ENCODE peak calls at places on chromosomes 7 and 10, in ten cellular contexts. One of them, this sample, is unnamed.

GRCh38 chr10:36538945-36539586 is 586.3 kb upstream of the ANKRD30A start:
- DNase-seq in activated T-cell treated with anti-CD3 and anti-CD28 coated beads for 1 hour: no peak
- DNase-seq in DMS153: peak; percentile 53
- DNase-seq in hypothalamus: no peak
- DNase-seq in D341Med: no peak
- DNase-seq in prostate gland: no peak
- DNase-seq in smooth muscle cell of the brain vasculature: peak; percentile 13
- DNase-seq in HCT116: no peak
- DNase-seq in Daoy: peak; percentile 77
- DNase-seq in heart right ventricle: peak; percentile 10
- DNase-seq in this sample: no peak

GRCh38 chr10:130109796-130110235 is 814 bp downstream of the C10orf143 start:
- DNase-seq in prostate gland: peak; percentile 75
- DNase-seq in hypothalamus: no peak
- DNase-seq in smooth muscle cell of the brain vasculature: peak; percentile 84
- DNase-seq in activated T-cell treated with anti-CD3 and anti-CD28 coated beads for 1 hour: peak; percentile 61
- DNase-seq in D341Med: peak; percentile 48
- DNase-seq in DMS153: peak; percentile 70
- DNase-seq in Daoy: peak; percentile 78
- DNase-seq in heart right ventricle: peak; percentile 85
- DNase-seq in HCT116: peak; percentile 49
- DNase-seq in this sample: peak; percentile 84

GRCh38 chr10:3754727-3755439 is 30.1 kb downstream of the KLF6 start:
- DNase-seq in hypothalamus: no peak
- DNase-seq in DMS153: no peak
- DNase-seq in Daoy: peak; percentile 88
- DNase-seq in heart right ventricle: no peak
- DNase-seq in D341Med: no peak
- DNase-seq in HCT116: peak; percentile 91
- DNase-seq in smooth muscle cell of the brain vasculature: no peak
- DNase-seq in prostate gland: no peak
- DNase-seq in activated T-cell treated with anti-CD3 and anti-CD28 coated beads for 1 hour: no peak
- DNase-seq in this sample: no peak

GRCh38 chr7:99709260-99709659 is 25.7 kb downstream of the CYP3A7 start:
- DNase-seq in prostate gland: no peak
- DNase-seq in activated T-cell treated with anti-CD3 and anti-CD28 coated beads for 1 hour: no peak
- DNase-seq in heart right ventricle: no peak
- DNase-seq in smooth muscle cell of the brain vasculature: no peak
- DNase-seq in hypothalamus: no peak
- DNase-seq in D341Med: no peak
- DNase-seq in Daoy: no peak
- DNase-seq in DMS153: no peak
- DNase-seq in HCT116: no peak
- DNase-seq in this sample: no peak

GRCh38 chr10:59905735-59906416 is 480 bp downstream of the CCDC6 start:
- DNase-seq in D341Med: no peak
- DNase-seq in DMS153: no peak
- DNase-seq in smooth muscle cell of the brain vasculature: no peak
- DNase-seq in HCT116: no peak
- DNase-seq in hypothalamus: no peak
- DNase-seq in prostate gland: no peak
- DNase-seq in heart right ventricle: no peak
- DNase-seq in Daoy: peak; percentile 5
- DNase-seq in activated T-cell treated with anti-CD3 and anti-CD28 coated beads for 1 hour: peak; percentile 6
- DNase-seq in this sample: peak; percentile 68

GRCh38 chr10:75857269-75857846 is 425.9 kb downstream of the LRMDA start:
- DNase-seq in activated T-cell treated with anti-CD3 and anti-CD28 coated beads for 1 hour: no peak
- DNase-seq in prostate gland: no peak
- DNase-seq in HCT116: no peak
- DNase-seq in DMS153: no peak
- DNase-seq in Daoy: no peak
- DNase-seq in D341Med: no peak
- DNase-seq in heart right ventricle: no peak
- DNase-seq in hypothalamus: no peak
- DNase-seq in smooth muscle cell of the brain vasculature: no peak
- DNase-seq in this sample: no peak

GRCh38 chr7:36153571-36154097 is 580 bp downstream of the EEPD1 start:
- DNase-seq in prostate gland: peak; percentile 19
- DNase-seq in heart right ventricle: no peak
- DNase-seq in hypothalamus: no peak
- DNase-seq in HCT116: no peak
- DNase-seq in Daoy: no peak
- DNase-seq in activated T-cell treated with anti-CD3 and anti-CD28 coated beads for 1 hour: peak; percentile 16
- DNase-seq in D341Med: no peak
- DNase-seq in DMS153: no peak
- DNase-seq in smooth muscle cell of the brain vasculature: no peak
- DNase-seq in this sample: peak; percentile 24

GRCh38 chr7:54705436-54705835 is 53.6 kb downstream of the SEC61G start:
- DNase-seq in activated T-cell treated with anti-CD3 and anti-CD28 coated beads for 1 hour: no peak
- DNase-seq in D341Med: no peak
- DNase-seq in HCT116: peak; percentile 41
- DNase-seq in smooth muscle cell of the brain vasculature: no peak
- DNase-seq in hypothalamus: no peak
- DNase-seq in prostate gland: no peak
- DNase-seq in Daoy: peak; percentile 94
- DNase-seq in heart right ventricle: no peak
- DNase-seq in DMS153: peak; percentile 45
- DNase-seq in this sample: no peak

GRCh38 chr10:123952099-123952498 is 60.5 kb upstream of the CPXM2 start:
- DNase-seq in D341Med: no peak
- DNase-seq in activated T-cell treated with anti-CD3 and anti-CD28 coated beads for 1 hour: no peak
- DNase-seq in DMS153: no peak
- DNase-seq in prostate gland: no peak
- DNase-seq in hypothalamus: no peak
- DNase-seq in smooth muscle cell of the brain vasculature: no peak
- DNase-seq in HCT116: no peak
- DNase-seq in Daoy: no peak
- DNase-seq in heart right ventricle: no peak
- DNase-seq in this sample: no peak

GRCh38 chr7:131231381-131232220 is 96.1 kb upstream of the MKLN1 start:
- DNase-seq in smooth muscle cell of the brain vasculature: no peak
- DNase-seq in prostate gland: no peak
- DNase-seq in Daoy: peak; percentile 47
- DNase-seq in D341Med: no peak
- DNase-seq in hypothalamus: no peak
- DNase-seq in DMS153: no peak
- DNase-seq in activated T-cell treated with anti-CD3 and anti-CD28 coated beads for 1 hour: peak; percentile 14
- DNase-seq in HCT116: no peak
- DNase-seq in heart right ventricle: peak; percentile 58
- DNase-seq in this sample: peak; percentile 29

GRCh38 chr10:71229726-71230655 is 17.6 kb downstream of the UNC5B start:
- DNase-seq in DMS153: no peak
- DNase-seq in hypothalamus: no peak
- DNase-seq in D341Med: no peak
- DNase-seq in smooth muscle cell of the brain vasculature: no peak
- DNase-seq in activated T-cell treated with anti-CD3 and anti-CD28 coated beads for 1 hour: no peak
- DNase-seq in heart right ventricle: no peak
- DNase-seq in Daoy: no peak
- DNase-seq in HCT116: no peak
- DNase-seq in prostate gland: no peak
- DNase-seq in this sample: no peak

GRCh38 chr10:103781329-103782061 is 73.9 kb downstream of the SH3PXD2A start:
- DNase-seq in heart right ventricle: no peak
- DNase-seq in HCT116: peak; percentile 26
- DNase-seq in smooth muscle cell of the brain vasculature: no peak
- DNase-seq in prostate gland: no peak
- DNase-seq in hypothalamus: no peak
- DNase-seq in DMS153: no peak
- DNase-seq in activated T-cell treated with anti-CD3 and anti-CD28 coated beads for 1 hour: no peak
- DNase-seq in D341Med: no peak
- DNase-seq in Daoy: peak; percentile 77
- DNase-seq in this sample: no peak

GRCh38 chr7:139813141-139813540 is 15.9 kb upstream of the TBXAS1 start:
- DNase-seq in Daoy: no peak
- DNase-seq in prostate gland: no peak
- DNase-seq in hypothalamus: no peak
- DNase-seq in smooth muscle cell of the brain vasculature: no peak
- DNase-seq in heart right ventricle: no peak
- DNase-seq in DMS153: no peak
- DNase-seq in activated T-cell treated with anti-CD3 and anti-CD28 coated beads for 1 hour: no peak
- DNase-seq in D341Med: no peak
- DNase-seq in HCT116: no peak
- DNase-seq in this sample: no peak

GRCh38 chr10:93206652-93207051 is 133.0 kb downstream of the CYP26A1 start:
- DNase-seq in prostate gland: no peak
- DNase-seq in DMS153: no peak
- DNase-seq in activated T-cell treated with anti-CD3 and anti-CD28 coated beads for 1 hour: no peak
- DNase-seq in D341Med: no peak
- DNase-seq in HCT116: no peak
- DNase-seq in heart right ventricle: no peak
- DNase-seq in smooth muscle cell of the brain vasculature: no peak
- DNase-seq in hypothalamus: no peak
- DNase-seq in Daoy: no peak
- DNase-seq in this sample: no peak

GRCh38 chr7:22563115-22563514 is 63.1 kb upstream of the STEAP1B start:
- DNase-seq in D341Med: no peak
- DNase-seq in activated T-cell treated with anti-CD3 and anti-CD28 coated beads for 1 hour: no peak
- DNase-seq in prostate gland: no peak
- DNase-seq in smooth muscle cell of the brain vasculature: no peak
- DNase-seq in hypothalamus: no peak
- DNase-seq in HCT116: no peak
- DNase-seq in Daoy: peak; percentile 90
- DNase-seq in heart right ventricle: peak; percentile 44
- DNase-seq in DMS153: peak; percentile 60
- DNase-seq in this sample: no peak

GRCh38 chr10:74153676-74154075 is 2.7 kb downstream of the ADK start:
- DNase-seq in heart right ventricle: no peak
- DNase-seq in hypothalamus: no peak
- DNase-seq in HCT116: no peak
- DNase-seq in activated T-cell treated with anti-CD3 and anti-CD28 coated beads for 1 hour: no peak
- DNase-seq in prostate gland: no peak
- DNase-seq in Daoy: no peak
- DNase-seq in DMS153: no peak
- DNase-seq in D341Med: no peak
- DNase-seq in smooth muscle cell of the brain vasculature: no peak
- DNase-seq in this sample: no peak

GRCh38 chr7:42222891-42223290 is 14.1 kb downstream of the GLI3 start:
- DNase-seq in D341Med: no peak
- DNase-seq in hypothalamus: no peak
- DNase-seq in prostate gland: no peak
- DNase-seq in activated T-cell treated with anti-CD3 and anti-CD28 coated beads for 1 hour: no peak
- DNase-seq in Daoy: no peak
- DNase-seq in DMS153: no peak
- DNase-seq in heart right ventricle: no peak
- DNase-seq in smooth muscle cell of the brain vasculature: no peak
- DNase-seq in HCT116: no peak
- DNase-seq in this sample: no peak

GRCh38 chr10:124849111-124849773 is 47.6 kb downstream of the ABRAXAS2 start:
- DNase-seq in prostate gland: no peak
- DNase-seq in heart right ventricle: no peak
- DNase-seq in Daoy: no peak
- DNase-seq in hypothalamus: no peak
- DNase-seq in HCT116: no peak
- DNase-seq in activated T-cell treated with anti-CD3 and anti-CD28 coated beads for 1 hour: no peak
- DNase-seq in D341Med: no peak
- DNase-seq in DMS153: no peak
- DNase-seq in smooth muscle cell of the brain vasculature: no peak
- DNase-seq in this sample: no peak

GRCh38 chr7:31782411-31782991 is 95.5 kb downstream of the PPP1R17 start:
- DNase-seq in Daoy: peak; percentile 81
- DNase-seq in D341Med: peak; percentile 70
- DNase-seq in smooth muscle cell of the brain vasculature: no peak
- DNase-seq in prostate gland: no peak
- DNase-seq in activated T-cell treated with anti-CD3 and anti-CD28 coated beads for 1 hour: no peak
- DNase-seq in heart right ventricle: no peak
- DNase-seq in hypothalamus: no peak
- DNase-seq in DMS153: peak; percentile 55
- DNase-seq in HCT116: peak; percentile 35
- DNase-seq in this sample: no peak

This sample was measured in stimulated activated effector memory CD8-positive, alpha-beta T cell treated with anti-CD3 and anti-CD28 coated beads, Interleukin-12 subunit alpha, Interleukin-12 subunit beta, amount 100 ng/mL, for 72 hours.